ENCODE peak calls at places on chromosomes 11 and 22, in nine cellular contexts. One of them, this sample, is unnamed.

GRCh38 chr22:21585389-21585788 is 17.9 kb downstream of the UBE2L3 start:
- DNase-seq in ecto neural progenitor cell: no peak
- DNase-seq in AG08396: no peak
- DNase-seq in T-helper 1 cell: no peak
- DNase-seq in activated T-cell treated with anti-CD3 and anti-CD28 coated beads for 1 hour: no peak
- DNase-seq in activated naive CD4-positive, alpha-beta T cell treated with Interleukin-2 at 50 U/mL for 16 hours: no peak
- DNase-seq in activated naive CD8-positive, alpha-beta T cell treated with anti-CD3 and anti-CD28 coated beads, Interleukin-2, amount 50 U/mL, for 16 hours: no peak
- DNase-seq in colonic mucosa: no peak
- DNase-seq in CD8-positive, alpha-beta T cell: no peak
- DNase-seq in this sample: no peak

GRCh38 chr22:39900306-39901227 is at the start of gene GRAP2:
- DNase-seq in activated T-cell treated with anti-CD3 and anti-CD28 coated beads for 1 hour: peak; percentile 40
- DNase-seq in T-helper 1 cell: peak; percentile 57
- DNase-seq in activated naive CD4-positive, alpha-beta T cell treated with Interleukin-2 at 50 U/mL for 16 hours: peak; percentile 64
- DNase-seq in activated naive CD8-positive, alpha-beta T cell treated with anti-CD3 and anti-CD28 coated beads, Interleukin-2, amount 50 U/mL, for 16 hours: no peak
- DNase-seq in CD8-positive, alpha-beta T cell: peak; percentile 74
- DNase-seq in ecto neural progenitor cell: no peak
- DNase-seq in AG08396: no peak
- DNase-seq in colonic mucosa: no peak
- DNase-seq in this sample: peak; percentile 39

GRCh38 chr11:119839504-119840133 is 110.6 kb upstream of the NECTIN1 start:
- DNase-seq in AG08396: no peak
- DNase-seq in colonic mucosa: no peak
- DNase-seq in CD8-positive, alpha-beta T cell: no peak
- DNase-seq in activated T-cell treated with anti-CD3 and anti-CD28 coated beads for 1 hour: no peak
- DNase-seq in activated naive CD4-positive, alpha-beta T cell treated with Interleukin-2 at 50 U/mL for 16 hours: no peak
- DNase-seq in activated naive CD8-positive, alpha-beta T cell treated with anti-CD3 and anti-CD28 coated beads, Interleukin-2, amount 50 U/mL, for 16 hours: no peak
- DNase-seq in ecto neural progenitor cell: no peak
- DNase-seq in T-helper 1 cell: no peak
- DNase-seq in this sample: no peak

GRCh38 chr11:38182126-38182907 is 1584.3 kb upstream of the RAG2 start:
- DNase-seq in CD8-positive, alpha-beta T cell: no peak
- DNase-seq in AG08396: no peak
- DNase-seq in activated naive CD8-positive, alpha-beta T cell treated with anti-CD3 and anti-CD28 coated beads, Interleukin-2, amount 50 U/mL, for 16 hours: no peak
- DNase-seq in T-helper 1 cell: no peak
- DNase-seq in ecto neural progenitor cell: no peak
- DNase-seq in colonic mucosa: no peak
- DNase-seq in activated T-cell treated with anti-CD3 and anti-CD28 coated beads for 1 hour: no peak
- DNase-seq in activated naive CD4-positive, alpha-beta T cell treated with Interleukin-2 at 50 U/mL for 16 hours: no peak
- DNase-seq in this sample: no peak

GRCh38 chr22:36585841-36586240 is 56.9 kb upstream of the EIF3D start:
- DNase-seq in activated naive CD4-positive, alpha-beta T cell treated with Interleukin-2 at 50 U/mL for 16 hours: no peak
- DNase-seq in T-helper 1 cell: no peak
- DNase-seq in activated naive CD8-positive, alpha-beta T cell treated with anti-CD3 and anti-CD28 coated beads, Interleukin-2, amount 50 U/mL, for 16 hours: no peak
- DNase-seq in activated T-cell treated with anti-CD3 and anti-CD28 coated beads for 1 hour: no peak
- DNase-seq in colonic mucosa: no peak
- DNase-seq in ecto neural progenitor cell: no peak
- DNase-seq in CD8-positive, alpha-beta T cell: no peak
- DNase-seq in AG08396: no peak
- DNase-seq in this sample: no peak

GRCh38 chr11:1111545-1112212 is 37.0 kb downstream of the MUC2 start:
- DNase-seq in AG08396: no peak
- DNase-seq in colonic mucosa: no peak
- DNase-seq in activated T-cell treated with anti-CD3 and anti-CD28 coated beads for 1 hour: no peak
- DNase-seq in activated naive CD4-positive, alpha-beta T cell treated with Interleukin-2 at 50 U/mL for 16 hours: no peak
- DNase-seq in T-helper 1 cell: peak; percentile 5
- DNase-seq in ecto neural progenitor cell: no peak
- DNase-seq in CD8-positive, alpha-beta T cell: no peak
- DNase-seq in activated naive CD8-positive, alpha-beta T cell treated with anti-CD3 and anti-CD28 coated beads, Interleukin-2, amount 50 U/mL, for 16 hours: no peak
- DNase-seq in this sample: no peak

GRCh38 chr22:31652911-31653684 is 8.9 kb downstream of the PISD start:
- DNase-seq in activated naive CD4-positive, alpha-beta T cell treated with Interleukin-2 at 50 U/mL for 16 hours: no peak
- DNase-seq in activated T-cell treated with anti-CD3 and anti-CD28 coated beads for 1 hour: no peak
- DNase-seq in T-helper 1 cell: no peak
- DNase-seq in ecto neural progenitor cell: no peak
- DNase-seq in AG08396: no peak
- DNase-seq in activated naive CD8-positive, alpha-beta T cell treated with anti-CD3 and anti-CD28 coated beads, Interleukin-2, amount 50 U/mL, for 16 hours: no peak
- DNase-seq in CD8-positive, alpha-beta T cell: no peak
- DNase-seq in colonic mucosa: no peak
- DNase-seq in this sample: no peak

GRCh38 chr22:22810018-22810427 is 77.6 kb upstream of the IGLL5 start:
- DNase-seq in T-helper 1 cell: peak; percentile 74
- DNase-seq in AG08396: peak; percentile 39
- DNase-seq in CD8-positive, alpha-beta T cell: peak; percentile 67
- DNase-seq in activated naive CD8-positive, alpha-beta T cell treated with anti-CD3 and anti-CD28 coated beads, Interleukin-2, amount 50 U/mL, for 16 hours: peak; percentile 51
- DNase-seq in activated T-cell treated with anti-CD3 and anti-CD28 coated beads for 1 hour: peak; percentile 62
- DNase-seq in ecto neural progenitor cell: peak; percentile 77
- DNase-seq in activated naive CD4-positive, alpha-beta T cell treated with Interleukin-2 at 50 U/mL for 16 hours: peak; percentile 79
- DNase-seq in colonic mucosa: no peak
- DNase-seq in this sample: peak; percentile 80

GRCh38 chr11:125433454-125434121 is 62.5 kb downstream of the FEZ1 start:
- DNase-seq in T-helper 1 cell: no peak
- DNase-seq in activated T-cell treated with anti-CD3 and anti-CD28 coated beads for 1 hour: no peak
- DNase-seq in CD8-positive, alpha-beta T cell: no peak
- DNase-seq in AG08396: peak; percentile 72
- DNase-seq in colonic mucosa: no peak
- DNase-seq in ecto neural progenitor cell: peak; percentile 75
- DNase-seq in activated naive CD8-positive, alpha-beta T cell treated with anti-CD3 and anti-CD28 coated beads, Interleukin-2, amount 50 U/mL, for 16 hours: no peak
- DNase-seq in activated naive CD4-positive, alpha-beta T cell treated with Interleukin-2 at 50 U/mL for 16 hours: no peak
- DNase-seq in this sample: no peak

GRCh38 chr22:46052801-46053562 is 76.0 kb upstream of the WNT7B start:
- DNase-seq in ecto neural progenitor cell: no peak
- DNase-seq in T-helper 1 cell: no peak
- DNase-seq in AG08396: peak; percentile 69
- DNase-seq in colonic mucosa: peak; percentile 71
- DNase-seq in activated naive CD8-positive, alpha-beta T cell treated with anti-CD3 and anti-CD28 coated beads, Interleukin-2, amount 50 U/mL, for 16 hours: no peak
- DNase-seq in CD8-positive, alpha-beta T cell: no peak
- DNase-seq in activated T-cell treated with anti-CD3 and anti-CD28 coated beads for 1 hour: no peak
- DNase-seq in activated naive CD4-positive, alpha-beta T cell treated with Interleukin-2 at 50 U/mL for 16 hours: peak; percentile 31
- DNase-seq in this sample: no peak

GRCh38 chr22:32674925-32675825 is 126.3 kb upstream of the TIMP3 start:
- DNase-seq in activated naive CD4-positive, alpha-beta T cell treated with Interleukin-2 at 50 U/mL for 16 hours: no peak
- DNase-seq in activated T-cell treated with anti-CD3 and anti-CD28 coated beads for 1 hour: no peak
- DNase-seq in AG08396: peak; percentile 30
- DNase-seq in ecto neural progenitor cell: no peak
- DNase-seq in activated naive CD8-positive, alpha-beta T cell treated with anti-CD3 and anti-CD28 coated beads, Interleukin-2, amount 50 U/mL, for 16 hours: no peak
- DNase-seq in colonic mucosa: no peak
- DNase-seq in CD8-positive, alpha-beta T cell: no peak
- DNase-seq in T-helper 1 cell: no peak
- DNase-seq in this sample: no peak

GRCh38 chr11:118610773-118611432 is 3.5 kb downstream of the PHLDB1 start:
- DNase-seq in AG08396: peak; percentile 60
- DNase-seq in T-helper 1 cell: peak; percentile 80
- DNase-seq in activated T-cell treated with anti-CD3 and anti-CD28 coated beads for 1 hour: peak; percentile 82
- DNase-seq in activated naive CD8-positive, alpha-beta T cell treated with anti-CD3 and anti-CD28 coated beads, Interleukin-2, amount 50 U/mL, for 16 hours: peak; percentile 70
- DNase-seq in CD8-positive, alpha-beta T cell: peak; percentile 85
- DNase-seq in colonic mucosa: peak; percentile 87
- DNase-seq in activated naive CD4-positive, alpha-beta T cell treated with Interleukin-2 at 50 U/mL for 16 hours: peak; percentile 88
- DNase-seq in ecto neural progenitor cell: peak; percentile 91
- DNase-seq in this sample: peak; percentile 88

GRCh38 chr11:57539342-57539741 is 1.9 kb downstream of the SMTNL1 start:
- DNase-seq in colonic mucosa: no peak
- DNase-seq in T-helper 1 cell: no peak
- DNase-seq in AG08396: no peak
- DNase-seq in ecto neural progenitor cell: no peak
- DNase-seq in activated T-cell treated with anti-CD3 and anti-CD28 coated beads for 1 hour: no peak
- DNase-seq in activated naive CD8-positive, alpha-beta T cell treated with anti-CD3 and anti-CD28 coated beads, Interleukin-2, amount 50 U/mL, for 16 hours: no peak
- DNase-seq in activated naive CD4-positive, alpha-beta T cell treated with Interleukin-2 at 50 U/mL for 16 hours: no peak
- DNase-seq in CD8-positive, alpha-beta T cell: no peak
- DNase-seq in this sample: no peak

GRCh38 chr11:62786318-62787004 is 741 bp upstream of the TMEM179B start:
- DNase-seq in activated T-cell treated with anti-CD3 and anti-CD28 coated beads for 1 hour: peak; percentile 78
- DNase-seq in AG08396: peak; percentile 92
- DNase-seq in activated naive CD8-positive, alpha-beta T cell treated with anti-CD3 and anti-CD28 coated beads, Interleukin-2, amount 50 U/mL, for 16 hours: peak; percentile 49
- DNase-seq in ecto neural progenitor cell: peak; percentile 94
- DNase-seq in colonic mucosa: peak; percentile 91
- DNase-seq in T-helper 1 cell: peak; percentile 79
- DNase-seq in CD8-positive, alpha-beta T cell: peak; percentile 87
- DNase-seq in activated naive CD4-positive, alpha-beta T cell treated with Interleukin-2 at 50 U/mL for 16 hours: peak; percentile 87
- DNase-seq in this sample: peak; percentile 79